ENCODE peak calls at places on chromosomes 16 and 17, in six cellular contexts. J, U, S, O, F and E are unnamed samples.

GRCh38 chr16:19588661-19589060 is 33.2 kb downstream of the VPS35L start:
- DNase-seq in J (no peak), U (no peak), S (no peak), O (no peak), F (no peak), E (no peak)

GRCh38 chr16:9823510-9823909 is 358.7 kb downstream of the GRIN2A start:
- DNase-seq in J (no peak), U (no peak), S (no peak), O (no peak), F (no peak), E (no peak)

GRCh38 chr16:75068075-75068474 is 48.5 kb downstream of the LDHD start:
- DNase-seq in J (no peak), U (no peak), S (peak), O (no peak), F (no peak), E (no peak)

GRCh38 chr17:35871415-35871814 is 2.7 kb upstream of the HEATR9 start:
- DNase-seq in J (no peak), U (no peak), S (peak), O (no peak), F (no peak), E (no peak)

GRCh38 chr17:78559749-78560368 is 17.3 kb downstream of the DNAH17 start:
- DNase-seq in J (no peak), U (no peak), S (peak), O (no peak), F (no peak), E (no peak)

GRCh38 chr16:50245417-50246298 is 20.7 kb upstream of the ADCY7 start:
- DNase-seq in J (peak), U (no peak), S (peak), O (peak), F (no peak), E (no peak)

GRCh38 chr16:77191259-77191969 is 424 bp downstream of the MON1B start:
- DNase-seq in J (peak), U (peak), S (peak), O (peak), F (peak), E (no peak)

GRCh38 chr17:81537343-81537855 is 9.2 kb downstream of the FSCN2 start:
- DNase-seq in J (no peak), U (no peak), S (peak), O (peak), F (no peak), E (no peak)

GRCh38 chr17:77424585-77425344 is 284.0 kb downstream of the SEC14L1 start:
- DNase-seq in J (peak), U (peak), S (peak), O (peak), F (peak), E (no peak)

GRCh38 chr16:89924298-89924924 is 1.3 kb downstream of the TUBB3 start:
- DNase-seq in J (peak), U (no peak), S (peak), O (no peak), F (no peak), E (no peak)

GRCh38 chr17:69047368-69048263 is 13.1 kb downstream of the ABCA9 start:
- DNase-seq in J (peak), U (peak), S (no peak), O (peak), F (peak), E (no peak)

GRCh38 chr17:78892520-78892919 is 10.5 kb downstream of the CEP295NL start:
- DNase-seq in J (no peak), U (no peak), S (no peak), O (no peak), F (no peak), E (no peak)

GRCh38 chr16:2501938-2502900 is 11.5 kb upstream of the ATP6V0C start:
- DNase-seq in J (no peak), U (no peak), S (no peak), O (no peak), F (no peak), E (no peak)

GRCh38 chr17:4585203-4585939 is 1.0 kb downstream of the SMTNL2 start:
- DNase-seq in J (no peak), U (no peak), S (no peak), O (peak), F (no peak), E (no peak)
- H3K4me3 ChIP-seq in J (no peak), U (peak), S (no peak), O (peak), F (peak), E (no peak)

GRCh38 chr17:4673169-4673568 is 30.8 kb downstream of the PELP1 start:
- DNase-seq in J (no peak), U (no peak), S (no peak), O (no peak), F (no peak), E (no peak)
- TF ChIP-seq CTCF in J (no peak), U (no peak), S (no peak), O (no peak), F (no peak), E (no peak)

GRCh38 chr17:43545383-43545632 is 832 bp downstream of the ETV4 start:
- DNase-seq in J (no peak), U (peak), S (no peak), O (peak), F (no peak), E (no peak)

GRCh38 chr17:43543771-43544575 is 2.2 kb downstream of the ETV4 start:
- DNase-seq in J (no peak), U (no peak), S (no peak), O (no peak), F (no peak), E (no peak)

GRCh38 chr17:43540821-43541674 is 5.1 kb downstream of the ETV4 start:
- DNase-seq in J (peak), U (no peak), S (no peak), O (no peak), F (no peak), E (no peak)

GRCh38 chr17:43542854-43543253 is 3.3 kb downstream of the ETV4 start:
- DNase-seq in J (no peak), U (no peak), S (no peak), O (no peak), F (no peak), E (no peak)

GRCh38 chr17:43543300-43543699 is 2.8 kb downstream of the ETV4 start:
- DNase-seq in J (no peak), U (no peak), S (no peak), O (no peak), F (no peak), E (no peak)
- H3K4me3 ChIP-seq in J (no peak), U (no peak), S (no peak), O (no peak), F (no peak), E (peak)

GRCh38 chr16:47943235-47943634 is 212.6 kb downstream of the ABCC12 start:
- DNase-seq in J (no peak), U (no peak), S (no peak), O (no peak), F (no peak), E (no peak)

GRCh38 chr16:47940466-47940865 is 215.3 kb downstream of the ABCC12 start:
- DNase-seq in J (no peak), U (no peak), S (no peak), O (no peak), F (no peak), E (no peak)

GRCh38 chr16:47939690-47940089 is 216.1 kb downstream of the ABCC12 start:
- DNase-seq in J (no peak), U (no peak), S (no peak), O (no peak), F (no peak), E (no peak)

GRCh38 chr16:47938272-47938671 is 217.5 kb downstream of the ABCC12 start:
- DNase-seq in J (no peak), U (no peak), S (no peak), O (no peak), F (no peak), E (no peak)
- TF ChIP-seq CTCF in J (no peak), U (no peak), S (no peak), O (no peak), F (no peak), E (no peak)

GRCh38 chr16:22012241-22012640 is 4.3 kb downstream of the MOSMO start:
- DNase-seq in J (no peak), U (no peak), S (no peak), O (no peak), F (no peak), E (no peak)

GRCh38 chr16:22016927-22017326 is 9.0 kb downstream of the MOSMO start:
- DNase-seq in J (no peak), U (no peak), S (no peak), O (no peak), F (no peak), E (no peak)

GRCh38 chr16:22010902-22011301 is 3.0 kb downstream of the MOSMO start:
- DNase-seq in J (no peak), U (no peak), S (no peak), O (no peak), F (no peak), E (no peak)

GRCh38 chr16:22018559-22018958 is 10.6 kb downstream of the MOSMO start:
- DNase-seq in J (peak), U (no peak), S (no peak), O (no peak), F (no peak), E (no peak)

DNA sequence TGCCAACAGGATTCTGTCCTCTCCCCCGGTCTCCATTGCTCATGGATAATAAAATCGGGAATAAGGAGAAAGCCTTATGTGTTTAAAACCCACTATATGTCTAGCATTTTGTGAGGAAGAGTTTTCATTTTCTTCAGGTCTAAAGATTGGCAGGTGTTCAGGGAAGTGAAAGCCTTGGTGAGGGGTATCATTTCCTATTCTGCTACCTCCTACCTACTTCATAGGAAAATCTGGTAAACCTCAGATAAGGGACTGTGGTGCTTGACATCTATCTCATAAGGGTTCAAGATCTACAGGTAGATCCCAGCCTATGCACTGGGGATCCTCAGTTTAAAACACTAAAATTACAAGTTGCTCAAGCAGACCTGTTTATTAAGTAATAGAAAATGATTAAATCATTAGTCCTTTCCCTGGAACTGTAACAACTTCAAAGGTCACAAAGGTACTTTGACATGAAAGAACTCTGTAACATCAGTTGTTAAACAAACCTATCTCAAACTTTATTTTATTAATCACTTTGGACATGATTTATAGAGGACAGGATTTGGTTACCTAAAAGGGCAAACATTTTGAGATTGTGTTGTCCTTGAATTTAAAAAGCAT is 6.5 kb downstream of the MOSMO start:
- DNase-seq in J (no peak), U (no peak), S (peak), O (no peak), F (no peak), E (no peak)
- H3K4me3 ChIP-seq in J (no peak), U (no peak), S (no peak), O (no peak), F (no peak), E (no peak)

GRCh38 chr17:15216481-15216880 is 48.6 kb downstream of the PMP22 start:
- DNase-seq in J (no peak), U (no peak), S (no peak), O (no peak), F (no peak), E (no peak)

GRCh38 chr17:15210247-15210646 is 54.9 kb downstream of the PMP22 start:
- DNase-seq in J (no peak), U (no peak), S (no peak), O (no peak), F (no peak), E (no peak)

GRCh38 chr17:15213381-15214087 is 51.6 kb downstream of the PMP22 start:
- DNase-seq in J (peak), U (no peak), S (peak), O (no peak), F (no peak), E (no peak)
- TF ChIP-seq CTCF in J (peak), U (no peak), S (peak), O (peak), F (no peak), E (peak)

GRCh38 chr17:75547091-75547490 is 21.6 kb downstream of the LLGL2 start:
- DNase-seq in J (no peak), U (no peak), S (no peak), O (no peak), F (no peak), E (no peak)

GRCh38 chr17:75548839-75549238 is 23.3 kb downstream of the LLGL2 start:
- DNase-seq in J (no peak), U (no peak), S (no peak), O (no peak), F (no peak), E (no peak)

GRCh38 chr17:75550139-75550465 is 24.6 kb downstream of the LLGL2 start:
- DNase-seq in J (no peak), U (no peak), S (no peak), O (no peak), F (no peak), E (no peak)

GRCh38 chr17:75551276-75551675 is 25.8 kb downstream of the LLGL2 start:
- DNase-seq in J (no peak), U (no peak), S (no peak), O (no peak), F (no peak), E (no peak)

DNA sequence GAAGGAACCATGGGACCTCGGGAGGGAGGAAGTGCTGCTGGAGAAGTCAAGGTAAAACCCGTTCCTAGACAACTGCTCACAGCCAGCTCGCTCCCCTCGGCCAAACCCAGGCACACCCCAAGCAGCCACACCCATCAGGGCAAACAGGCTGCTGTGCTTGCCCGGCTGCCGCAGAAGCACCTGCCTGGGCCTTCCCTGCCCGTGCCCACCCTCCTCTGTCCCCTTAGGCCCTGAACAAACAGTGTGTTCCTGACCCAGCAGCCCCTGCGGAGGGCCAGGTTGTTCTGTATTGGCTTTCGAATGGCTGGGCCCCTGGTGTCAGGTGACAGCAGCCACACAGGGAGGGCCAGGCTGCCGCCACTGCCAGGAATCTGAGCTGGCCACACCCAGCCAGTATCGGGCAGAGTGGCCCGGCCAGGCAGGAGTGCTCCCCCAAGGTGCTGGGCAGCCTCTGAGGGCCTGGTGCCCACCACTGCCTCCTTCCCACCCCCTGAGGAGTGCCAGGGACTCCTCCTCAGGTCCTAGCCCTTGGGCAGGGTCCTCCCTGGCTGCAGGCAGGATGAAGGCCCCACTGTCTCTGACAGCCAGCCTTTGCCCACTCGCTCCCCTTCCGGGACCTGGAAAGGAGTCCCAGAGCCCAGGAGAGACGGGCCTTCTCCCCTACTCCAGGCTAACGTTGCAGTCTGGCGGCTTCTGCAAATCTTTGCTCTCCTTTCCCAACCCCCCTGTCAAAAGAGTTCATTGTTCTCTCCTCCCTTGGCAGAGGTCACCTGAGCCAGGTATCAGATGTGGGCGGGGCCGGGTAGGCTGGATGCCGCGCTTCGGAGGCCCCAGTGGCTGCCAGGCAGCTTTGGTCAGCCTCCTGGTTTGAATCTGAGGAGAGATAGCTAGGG is 24.0 kb downstream of the LLGL2 start:
- DNase-seq in J (no peak), U (no peak), S (no peak), O (no peak), F (no peak), E (no peak)
- H3K4me3 ChIP-seq in J (no peak), U (no peak), S (no peak), O (no peak), F (no peak), E (no peak)